ENCODE peak calls at places on chromosomes 1 and 21, in eight cellular contexts. Y is suprapubic skin; M is bronchial epithelial cell; I is cardiac muscle cell; G is activated CD8-positive, alpha-beta T cell treated with anti-CD3 and anti-CD28 coated beads for 36 hours; K is fibroblast of the aortic adventitia; H is progenitor cell of endocrine pancreas; P is tibial nerve. U is an unnamed sample.

GRCh38 chr1:68043443-68044090 is 6.9 kb downstream of the DIRAS3 start:
- DNase-seq in P (no peak), H (no peak), G (no peak), M (no peak), I (no peak), K (no peak), Y (no peak), U (no peak)

GRCh38 chr1:197911172-197911856 is 5.9 kb upstream of the LHX9 start:
- DNase-seq in H (no peak), M (no peak), P (no peak), I (no peak), K (no peak), G (peak), Y (no peak), U (no peak)

GRCh38 chr1:103986792-103987191 is 237.1 kb downstream of the AMY1C start:
- DNase-seq in Y (no peak), K (no peak), I (no peak), M (no peak), H (no peak), P (no peak), G (no peak), U (no peak)

GRCh38 chr1:159923203-159924024 is 1.9 kb downstream of the TAGLN2 start:
- DNase-seq in I (peak), Y (peak), G (peak), K (peak), M (peak), H (peak), P (peak), U (no peak)

GRCh38 chr1:1903224-1903623 is 11.8 kb upstream of the CALML6 start:
- DNase-seq in M (no peak), K (no peak), P (no peak), I (no peak), Y (no peak), G (no peak), H (no peak), U (no peak)

GRCh38 chr1:226737819-226738420 is 1.2 kb downstream of the ITPKB start:
- DNase-seq in Y (peak), M (peak), I (peak), K (peak), G (peak), P (peak), H (peak), U (peak)

GRCh38 chr1:224720216-224720615 is 104.1 kb downstream of the CNIH3 start:
- DNase-seq in Y (no peak), G (no peak), M (no peak), K (no peak), I (no peak), P (no peak), H (no peak), U (no peak)

GRCh38 chr1:8910331-8910730 is 31.8 kb upstream of the ENO1 start:
- DNase-seq in G (no peak), M (no peak), K (no peak), Y (no peak), I (no peak), P (no peak), H (no peak), U (no peak)

GRCh38 chr1:67888707-67889106 is 55.4 kb upstream of the GNG12 start:
- DNase-seq in G (no peak), Y (no peak), M (no peak), P (no peak), H (no peak), I (peak), K (no peak), U (no peak)

GRCh38 chr1:8463144-8463927 is 145.4 kb downstream of the SLC45A1 start:
- DNase-seq in M (peak), G (no peak), Y (no peak), H (no peak), K (peak), P (peak), I (peak), U (no peak)

GRCh38 chr1:18109756-18110597 is 2.4 kb downstream of the IGSF21 start:
- DNase-seq in Y (no peak), I (no peak), H (peak), G (peak), K (no peak), M (no peak), P (peak), U (no peak)

GRCh38 chr1:10877894-10878293 is 81.4 kb upstream of the CASZ1 start:
- DNase-seq in P (no peak), I (no peak), H (no peak), M (no peak), G (no peak), Y (no peak), K (no peak), U (no peak)

GRCh38 chr1:7886346-7886745 is 33.5 kb upstream of the UTS2 start:
- DNase-seq in M (peak), K (peak), Y (no peak), I (peak), G (no peak), P (no peak), H (no peak), U (no peak)

GRCh38 chr1:96116707-96117106 is 604.9 kb upstream of the PTBP2 start:
- DNase-seq in H (no peak), I (no peak), K (no peak), Y (no peak), P (no peak), G (no peak), M (no peak), U (no peak)

GRCh38 chr1:9652379-9653194 is 1.1 kb downstream of the PIK3CD start:
- DNase-seq in M (no peak), I (peak), H (no peak), P (no peak), Y (no peak), G (peak), K (no peak), U (no peak)

GRCh38 chr1:156691665-156692408 is 13.5 kb downstream of the CRABP2 start:
- DNase-seq in K (no peak), M (peak), I (no peak), Y (no peak), G (no peak), H (no peak), P (no peak), U (no peak)

GRCh38 chr1:82388679-82389078 is 587.9 kb downstream of the ADGRL2 start:
- DNase-seq in K (peak), P (no peak), I (peak), M (peak), Y (no peak), H (no peak), G (no peak), U (no peak)

GRCh38 chr1:243924588-243925349 is 74.7 kb upstream of the AKT3 start:
- DNase-seq in H (no peak), I (peak), K (peak), P (no peak), G (no peak), Y (no peak), M (no peak), U (no peak)

GRCh38 chr1:16605532-16605931 is 7.8 kb downstream of the NBPF1 start:
- DNase-seq in K (peak), M (no peak), G (no peak), Y (no peak), H (no peak), P (no peak), I (no peak), U (no peak)

DNA sequence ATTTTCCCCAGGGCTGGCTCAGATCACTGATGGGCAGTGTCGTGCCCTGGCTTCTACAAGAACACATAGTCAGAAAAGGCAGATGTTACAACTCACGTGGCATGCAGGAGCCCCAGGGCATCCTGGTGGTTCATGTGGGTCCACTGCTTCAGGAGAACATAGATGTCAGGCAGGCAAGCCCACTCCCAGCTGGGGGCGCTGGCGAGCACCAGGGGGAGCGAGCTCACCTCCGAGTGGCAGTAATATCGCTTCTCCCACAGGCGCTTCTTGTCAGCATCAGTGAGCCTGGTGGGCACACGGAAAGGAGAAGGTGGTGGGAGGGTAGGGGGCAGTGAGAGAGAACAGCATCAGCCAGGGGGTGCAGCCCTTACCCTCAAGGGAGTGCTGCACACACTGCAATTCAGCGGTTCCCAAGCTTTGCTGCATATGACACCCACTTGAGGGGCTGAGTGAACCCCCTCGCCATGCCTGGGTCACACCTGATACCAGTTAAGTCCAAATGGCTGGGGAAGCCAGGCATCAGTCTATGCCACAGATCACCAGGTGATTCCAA is 34.3 kb upstream of the PPP1R15B start:
- DNase-seq in I (peak), M (no peak), H (peak), K (peak), P (no peak), Y (no peak), G (peak), U (peak)
- TF ChIP-seq CTCF in I (peak), M (peak), H (peak), K (peak), P (no peak), Y (no peak), G (no peak), U (no peak)

GRCh38 chr1:22741118-22741517 is 30.5 kb downstream of the EPHB2 start:
- DNase-seq in K (no peak), H (no peak), M (no peak), I (no peak), G (no peak), P (no peak), Y (no peak), U (no peak)
- TF ChIP-seq CTCF in K (no peak), H (no peak), M (no peak), I (no peak), G (no peak), P (no peak), Y (no peak), U (no peak)

GRCh38 chr1:85407978-85408377 is 57.0 kb downstream of the DDAH1 start:
- DNase-seq in Y (no peak), M (no peak), G (no peak), I (no peak), P (no peak), K (no peak), H (no peak), U (no peak)

GRCh38 chr1:85413169-85413568 is 51.8 kb downstream of the DDAH1 start:
- DNase-seq in I (no peak), P (no peak), G (no peak), Y (no peak), M (no peak), H (no peak), K (peak), U (no peak)

GRCh38 chr1:85406887-85407593 is 57.9 kb downstream of the DDAH1 start:
- DNase-seq in P (peak), H (no peak), G (no peak), Y (no peak), K (peak), M (peak), I (peak), U (no peak)

GRCh38 chr1:85409516-85409915 is 55.4 kb downstream of the DDAH1 start:
- DNase-seq in Y (no peak), K (no peak), M (no peak), P (no peak), G (no peak), I (no peak), H (no peak), U (no peak)

DNA sequence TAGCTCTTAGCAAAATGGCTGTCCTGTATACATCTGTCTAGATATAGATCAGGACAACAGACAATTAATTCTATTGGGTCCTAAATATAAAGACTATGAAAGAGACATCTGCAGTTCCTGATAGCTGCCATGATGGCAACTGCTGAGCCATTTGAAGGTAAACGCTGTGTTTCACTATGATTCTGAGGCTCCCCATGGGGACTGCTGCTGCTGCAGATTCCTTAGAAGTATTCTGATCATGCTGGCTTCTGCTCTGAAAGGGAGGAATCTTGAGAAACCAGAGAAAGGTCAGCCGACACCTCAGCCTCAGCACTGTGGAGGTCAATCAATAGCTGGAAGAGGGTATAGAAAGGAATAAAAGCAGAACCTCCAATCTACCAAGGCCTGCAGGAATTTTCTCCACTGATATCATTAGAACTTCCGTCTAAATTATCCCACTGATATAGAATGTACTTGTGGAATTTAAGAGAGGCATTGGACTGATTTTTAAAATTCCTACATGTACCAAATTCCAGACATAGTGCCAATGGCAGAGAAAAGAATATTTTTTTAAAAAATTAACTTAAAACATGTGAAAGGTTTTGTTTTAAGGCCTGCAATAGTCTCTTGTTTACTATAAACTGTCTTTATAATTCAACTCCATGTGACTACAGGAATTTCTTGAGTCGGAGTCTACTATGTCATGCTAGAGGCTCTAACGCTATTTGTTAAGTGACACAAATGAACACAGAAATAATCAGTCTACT is 53.2 kb downstream of the DDAH1 start:
- DNase-seq in I (no peak), M (no peak), Y (no peak), K (peak), H (no peak), G (no peak), P (no peak), U (no peak)
- TF ChIP-seq CTCF in I (no peak), M (no peak), Y (no peak), K (no peak), H (no peak), G (no peak), P (no peak), U (no peak)

GRCh38 chr1:215992620-215993019 is 425.5 kb downstream of the KCTD3 start:
- DNase-seq in H (no peak), Y (no peak), G (no peak), I (peak), P (no peak), M (peak), K (peak), U (no peak)
- TF ChIP-seq CTCF in H (peak), Y (no peak), G (no peak), I (peak), P (peak), M (peak), K (peak), U (peak)

GRCh38 chr21:44875341-44875740 is 1.9 kb upstream of the PTTG1IP start:
- DNase-seq in Y (no peak), G (no peak), M (peak), H (no peak), P (peak), K (peak), I (peak), U (no peak)
- TF ChIP-seq CTCF in Y (no peak), G (no peak), M (no peak), H (no peak), P (no peak), K (peak), I (peak), U (no peak)

GRCh38 chr1:233478611-233479010 is 135.3 kb upstream of the KCNK1 start:
- DNase-seq in H (no peak), K (no peak), P (no peak), G (no peak), I (no peak), Y (no peak), M (no peak), U (no peak)

GRCh38 chr1:233479026-233479890 is 134.6 kb upstream of the KCNK1 start:
- DNase-seq in I (no peak), G (no peak), K (no peak), M (no peak), P (no peak), H (no peak), Y (no peak), U (no peak)

GRCh38 chr1:233473549-233474204 is 140.2 kb upstream of the KCNK1 start:
- DNase-seq in M (no peak), H (no peak), G (no peak), K (no peak), P (no peak), I (no peak), Y (no peak), U (no peak)

GRCh38 chr1:233480198-233480597 is 133.7 kb upstream of the KCNK1 start:
- DNase-seq in G (no peak), M (no peak), I (no peak), P (no peak), K (no peak), H (no peak), Y (no peak), U (no peak)

DNA sequence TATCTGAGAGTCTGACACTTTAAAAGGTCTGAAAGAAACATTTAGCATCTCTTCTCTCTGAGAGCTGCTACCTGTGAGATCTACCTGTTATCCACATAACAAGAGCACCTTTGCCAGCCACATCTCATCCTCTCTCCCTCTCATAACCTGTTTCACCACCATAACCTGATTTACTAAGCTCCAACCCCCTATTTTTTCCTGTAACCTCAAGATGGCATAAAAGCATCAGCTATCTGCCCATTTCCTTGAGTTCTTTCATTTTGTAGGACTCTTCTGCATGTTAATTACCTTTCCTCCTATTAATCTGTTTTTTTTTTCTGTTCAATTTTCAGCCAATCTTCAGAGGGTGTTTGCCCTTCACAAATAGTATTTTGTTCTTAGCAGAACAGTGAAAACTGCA is 136.5 kb upstream of the KCNK1 start:
- DNase-seq in K (no peak), G (no peak), P (no peak), H (no peak), Y (no peak), M (peak), I (no peak), U (no peak)
- TF ChIP-seq CTCF in K (no peak), G (no peak), P (no peak), H (no peak), Y (no peak), M (peak), I (no peak), U (no peak)

GRCh38 chr1:161182214-161182613 is 4.9 kb upstream of the B4GALT3 start:
- DNase-seq in P (no peak), I (no peak), M (peak), G (peak), H (no peak), Y (no peak), K (peak), U (no peak)
- TF ChIP-seq CTCF in P (no peak), I (no peak), M (no peak), G (no peak), H (no peak), Y (no peak), K (no peak), U (no peak)

DNA sequence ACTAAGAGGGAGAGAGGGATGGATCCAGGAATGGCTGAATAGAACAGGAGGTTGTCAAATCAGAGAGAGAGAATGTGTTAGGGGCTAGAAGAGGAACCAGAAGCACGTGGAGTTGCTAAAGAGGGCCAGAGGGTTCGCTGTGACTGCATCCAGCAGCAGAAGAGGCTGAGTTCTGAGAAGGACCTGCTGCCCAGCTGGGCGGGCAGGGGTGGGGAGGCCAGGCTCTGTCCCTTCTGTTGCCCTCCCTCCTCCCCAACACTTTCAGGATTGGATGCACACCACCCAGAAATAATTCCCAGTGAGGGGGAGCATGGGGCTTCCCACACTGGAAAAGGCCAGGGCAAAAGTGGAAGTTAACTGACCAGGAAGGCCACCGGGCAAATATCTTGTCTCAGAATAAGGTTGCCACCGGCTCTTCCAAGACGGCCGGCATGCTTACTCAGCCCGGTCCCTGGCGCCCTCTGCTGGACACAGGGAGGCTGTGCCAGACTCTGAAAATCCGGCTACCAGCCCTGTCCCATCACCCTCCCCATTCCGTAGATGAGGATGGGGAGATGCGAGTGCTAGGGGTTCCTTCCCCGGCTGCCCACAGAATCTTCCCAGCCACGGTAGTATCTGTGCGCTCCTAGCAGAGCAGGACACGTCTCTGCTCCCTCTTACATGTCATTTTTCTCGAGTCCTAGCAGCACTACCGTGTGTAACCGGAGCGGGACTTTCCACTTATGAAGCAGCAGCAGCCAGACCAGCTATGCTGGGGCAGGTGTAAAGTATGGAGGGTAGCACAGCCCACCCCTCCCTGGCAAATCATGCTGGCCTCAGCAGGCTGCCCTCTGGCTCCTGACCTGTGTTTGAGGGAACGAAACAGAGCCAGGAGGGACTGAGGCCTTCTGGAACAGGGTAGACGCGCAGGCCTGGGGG is 46.8 kb upstream of the A3GALT2 start:
- DNase-seq in H (peak), K (peak), Y (peak), G (peak), P (peak), I (peak), M (peak), U (peak)
- TF ChIP-seq CTCF in H (peak), K (peak), Y (peak), G (peak), P (peak), I (peak), M (peak), U (peak)

GRCh38 chr1:155253208-155253607 is 2.1 kb downstream of the ENTREP3 start:
- DNase-seq in I (no peak), P (no peak), K (no peak), H (no peak), G (no peak), M (no peak), Y (no peak), U (no peak)
- TF ChIP-seq CTCF in I (peak), P (no peak), K (no peak), H (no peak), G (no peak), M (no peak), Y (no peak), U (no peak)